ENCODE peak calls at places on chromosomes 7 and 10, in five cellular contexts. T, W, K, R and S are unnamed samples.

GRCh38 chr7:39458346-39458745 is 107.9 kb upstream of the YAE1 start:
- DNase-seq in R (no peak), T (peak), W (no peak), K (no peak), S (no peak)

GRCh38 chr7:19520392-19520791 is 188.4 kb downstream of the POLR1F start:
- DNase-seq in R (no peak), W (no peak), T (no peak), K (no peak), S (no peak)

GRCh38 chr10:48463318-48464003 is 141.4 kb downstream of the ARHGAP22 start:
- DNase-seq in K (peak), R (peak), T (no peak), W (no peak), S (no peak)

GRCh38 chr7:51275532-51275931 is 41.1 kb downstream of the COBL start:
- DNase-seq in W (no peak), T (no peak), K (peak), R (no peak), S (no peak)

GRCh38 chr7:66631471-66631870 is 2.8 kb downstream of the KCTD7 start:
- DNase-seq in W (no peak), K (no peak), R (no peak), T (no peak), S (no peak)

GRCh38 chr7:6649241-6649961 is 12.3 kb downstream of the ZNF316 start:
- DNase-seq in W (no peak), R (no peak), T (no peak), K (no peak), S (no peak)

GRCh38 chr7:127870231-127870907 is 160.9 kb downstream of the LRRC4 start:
- DNase-seq in W (no peak), R (no peak), K (no peak), T (no peak), S (no peak)

GRCh38 chr7:85829817-85830432 is 643.1 kb upstream of the SEMA3D start:
- DNase-seq in W (no peak), R (no peak), K (peak), T (peak), S (no peak)

GRCh38 chr10:49664006-49664841 is 15.2 kb upstream of the C10orf53 start:
- DNase-seq in T (no peak), R (no peak), W (no peak), K (no peak), S (no peak)

GRCh38 chr10:93815304-93816091 is 57.8 kb downstream of the LGI1 start:
- DNase-seq in K (peak), R (no peak), W (no peak), T (no peak), S (no peak)

GRCh38 chr7:149310113-149310836 is 48.3 kb downstream of the ZNF783 start:
- DNase-seq in W (no peak), K (peak), T (peak), R (peak), S (no peak)

GRCh38 chr7:12572941-12573340 is 2.4 kb downstream of the SCIN start:
- DNase-seq in T (no peak), R (no peak), K (no peak), W (no peak), S (no peak)

GRCh38 chr7:5612695-5613094 is 168.8 kb downstream of the RNF216 start:
- DNase-seq in R (no peak), W (no peak), T (no peak), K (no peak), S (no peak)

GRCh38 chr7:17948503-17949238 is 8.4 kb upstream of the SNX13 start:
- DNase-seq in K (no peak), T (peak), R (no peak), W (no peak), S (no peak)

GRCh38 chr10:30744124-30744523 is 114.6 kb upstream of the LYZL2 start:
- DNase-seq in K (no peak), T (no peak), W (no peak), R (no peak), S (no peak)

GRCh38 chr7:151013728-151014497 is 10.4 kb downstream of the ATG9B start:
- DNase-seq in T (peak), W (peak), R (peak), K (peak), S (peak)

GRCh38 chr10:29253096-29254029 is 35.5 kb upstream of the LYZL1 start:
- DNase-seq in T (peak), W (no peak), R (no peak), K (no peak), S (no peak)

GRCh38 chr7:45890902-45891461 is 2.7 kb downstream of the IGFBP1 start:
- DNase-seq in W (no peak), R (no peak), K (peak), T (peak), S (no peak)

GRCh38 chr7:37775921-37776320 is 72.5 kb upstream of the NME8 start:
- DNase-seq in T (no peak), W (no peak), K (no peak), R (no peak), S (no peak)

GRCh38 chr7:68980011-68980410 is 618.3 kb upstream of the AUTS2 start:
- DNase-seq in W (no peak), R (no peak), K (no peak), T (peak), S (no peak)

GRCh38 chr7:157711353-157711888 is 374.6 kb downstream of the DNAJB6 start:
- DNase-seq in R (no peak), K (no peak), T (no peak), W (no peak), S (no peak)

GRCh38 chr7:112743811-112744210 is 46.4 kb downstream of the TMEM168 start:
- DNase-seq in T (no peak), K (peak), R (no peak), W (no peak), S (no peak)

DNA sequence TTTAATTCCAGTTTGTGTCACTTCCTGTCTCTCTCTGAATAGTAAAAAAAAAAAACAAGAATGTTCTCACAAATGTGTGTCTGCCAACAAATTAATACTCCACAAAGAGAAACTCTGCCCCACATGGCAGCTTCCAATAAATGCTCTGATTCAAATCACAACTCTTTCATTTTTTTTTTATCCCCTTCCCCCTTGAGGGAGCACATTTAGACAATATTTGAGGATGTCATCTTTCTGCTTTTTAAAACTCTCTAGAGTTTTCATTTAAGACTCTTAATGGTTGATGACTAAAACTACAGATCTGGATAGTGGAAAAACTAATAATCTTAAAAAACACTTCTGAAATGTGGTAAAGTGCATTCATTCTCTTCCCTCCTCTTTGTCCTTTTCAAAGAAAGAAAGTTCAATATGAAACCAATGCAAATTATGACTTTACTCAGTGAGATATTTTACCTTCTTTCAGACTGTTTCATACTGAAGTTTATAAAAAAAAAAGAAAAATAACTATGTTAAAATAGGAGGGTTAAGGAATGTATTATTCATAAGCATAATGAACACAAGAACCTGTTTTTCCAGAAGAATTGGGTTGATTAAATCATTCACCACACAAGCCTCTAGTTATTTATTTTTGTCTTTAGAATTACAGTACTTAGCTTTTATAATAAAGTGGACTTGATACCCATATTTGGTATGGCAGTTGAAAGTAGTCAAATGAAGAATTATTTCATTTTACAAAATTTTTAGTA is 42.4 kb downstream of the ARID5B start:
- DNase-seq in W (no peak), R (no peak), T (peak), K (no peak), S (no peak)
- H3K4me3 ChIP-seq in W (peak), R (no peak), T (no peak), K (no peak), S (no peak)

GRCh38 chr7:155300641-155301452 is 3.2 kb downstream of the INSIG1 start:
- DNase-seq in W (no peak), R (peak), K (no peak), T (no peak), S (no peak)

GRCh38 chr7:155298288-155298833 is 683 bp downstream of the INSIG1 start:
- DNase-seq in W (no peak), K (no peak), R (peak), T (no peak), S (no peak)

GRCh38 chr7:155298834-155299538 is 1.3 kb downstream of the INSIG1 start:
- DNase-seq in K (peak), T (peak), R (peak), W (peak), S (peak)

GRCh38 chr7:155297517-155298287 is at the start of gene INSIG1:
- DNase-seq in W (peak), K (peak), T (peak), R (peak), S (peak)

DNA sequence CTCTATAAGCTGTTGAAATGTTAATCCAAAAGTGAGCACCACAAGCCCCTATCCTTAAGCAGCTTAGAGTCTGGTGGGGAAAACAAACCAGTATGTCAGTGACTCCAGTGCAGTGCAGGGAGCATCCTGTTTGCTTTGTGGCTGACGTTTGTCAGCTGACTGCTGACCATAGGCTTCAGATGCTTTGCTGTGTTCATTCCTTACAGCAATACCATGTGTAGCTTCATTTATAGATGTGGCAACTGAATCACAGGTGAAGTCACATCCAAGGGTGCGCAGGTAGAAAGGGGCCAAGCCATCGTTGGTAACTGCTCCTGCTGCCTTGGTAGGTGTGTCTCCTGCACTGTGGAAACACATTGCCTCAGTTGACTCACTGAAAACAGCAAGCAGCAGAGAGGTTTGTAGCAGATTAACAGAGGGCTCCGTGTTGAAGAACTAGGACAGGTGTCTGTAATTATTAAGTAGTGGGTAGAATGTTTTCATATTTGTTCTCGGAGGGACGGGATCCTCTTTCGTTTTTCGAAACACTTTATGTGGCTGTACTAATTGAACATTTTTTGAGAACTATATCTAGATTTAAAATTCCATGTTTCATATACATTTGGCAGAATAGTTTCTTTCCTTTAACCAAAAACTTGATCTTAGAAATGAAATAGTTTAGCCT is 2.0 kb downstream of the INSIG1 start:
- DNase-seq in W (no peak), K (no peak), T (no peak), R (no peak), S (no peak)
- H3K4me3 ChIP-seq in W (peak), K (peak), T (peak), R (peak), S (no peak)

GRCh38 chr10:8049874-8050560 is 4.5 kb upstream of the GATA3 start:
- DNase-seq in K (no peak), T (no peak), R (no peak), W (no peak), S (no peak)
- H3K4me3 ChIP-seq in K (peak), T (no peak), R (peak), W (peak), S (peak)

DNA sequence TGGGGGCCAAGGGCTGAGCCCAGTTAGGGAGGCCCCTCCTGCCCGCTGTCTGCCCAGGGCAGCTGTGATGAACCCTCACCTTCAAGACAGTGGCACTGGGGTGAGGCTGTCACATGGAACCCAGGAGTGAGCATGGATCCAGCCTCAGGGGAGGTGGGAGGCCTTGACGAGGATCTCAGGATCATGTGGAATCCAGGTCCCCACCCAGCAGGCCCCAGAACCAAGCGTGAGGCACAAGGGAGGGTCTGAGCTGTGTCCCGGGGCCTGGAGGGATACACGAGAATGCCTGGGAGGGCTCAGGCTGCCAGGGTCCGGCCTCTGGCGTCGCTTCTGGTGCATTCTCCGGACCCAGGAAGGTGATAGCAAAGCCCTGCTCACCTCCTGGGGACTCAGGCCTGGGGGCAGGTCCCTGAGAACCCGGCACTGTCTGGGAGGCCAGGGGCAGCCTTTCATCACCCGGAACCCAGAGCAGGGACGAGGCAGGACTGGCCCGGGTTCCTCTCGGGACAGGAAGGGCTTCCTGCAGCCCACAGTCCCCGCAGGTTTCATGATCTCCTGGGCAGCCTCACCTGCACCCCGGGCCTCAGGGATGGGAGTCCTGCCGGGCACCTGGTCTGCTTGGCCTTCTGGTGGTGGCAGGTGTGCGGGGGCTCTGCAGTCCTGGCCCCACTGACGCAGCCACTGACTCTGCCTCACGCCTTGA is 17.5 kb downstream of the DPYSL4 start:
- DNase-seq in R (no peak), W (no peak), T (no peak), K (no peak), S (no peak)
- H3K4me3 ChIP-seq in R (no peak), W (no peak), T (no peak), K (no peak), S (no peak)

GRCh38 chr10:62635127-62635526 is 169.4 kb upstream of the ADO start:
- DNase-seq in K (no peak), W (no peak), R (no peak), T (no peak), S (no peak)

GRCh38 chr10:62637249-62638061 is 167.1 kb upstream of the ADO start:
- DNase-seq in R (no peak), K (no peak), T (peak), W (no peak), S (peak)

GRCh38 chr10:62639139-62639538 is 165.4 kb upstream of the ADO start:
- DNase-seq in K (no peak), T (no peak), W (no peak), R (no peak), S (no peak)

GRCh38 chr10:62638062-62638477 is 166.4 kb upstream of the ADO start:
- DNase-seq in W (no peak), R (peak), T (peak), K (peak), S (peak)

GRCh38 chr10:62636825-62637248 is 167.7 kb upstream of the ADO start:
- DNase-seq in R (no peak), W (no peak), T (no peak), K (no peak), S (no peak)
- H3K4me3 ChIP-seq in R (no peak), W (peak), T (no peak), K (no peak), S (no peak)

GRCh38 chr10:75404023-75404334 is 2.4 kb upstream of the ZNF503 start:
- DNase-seq in W (no peak), T (no peak), R (no peak), K (no peak), S (no peak)
- H3K4me3 ChIP-seq in W (peak), T (peak), R (peak), K (peak), S (peak)

GRCh38 chr10:124737708-124738107 is 6.5 kb downstream of the FAM53B start:
- DNase-seq in W (no peak), K (no peak), T (no peak), R (peak), S (no peak)
- H3K4me3 ChIP-seq in W (no peak), K (no peak), T (no peak), R (no peak), S (no peak)

GRCh38 chr7:27123021-27123476 is 7.5 kb downstream of the HOXA4 start:
- DNase-seq in W (no peak), R (no peak), K (no peak), T (no peak), S (peak)
- H3K4me3 ChIP-seq in W (peak), R (no peak), K (no peak), T (no peak), S (peak)